ENCODE peak calls at places on chromosomes 1 and 21, in seven cellular contexts. Z, E, Y, W, S, N and O are unnamed samples.

GRCh38 chr1:108016451-108016920 is 51.5 kb upstream of the VAV3 start:
- DNase-seq in Z (no peak), E (no peak), Y (no peak), W (no peak), S (no peak), N (no peak), O (no peak)

GRCh38 chr1:185720633-185721272 is 13.4 kb upstream of the HMCN1 start:
- DNase-seq in Z (no peak), E (peak), Y (no peak), W (no peak), S (no peak), N (no peak), O (no peak)

GRCh38 chr21:33739701-33740100 is 97.4 kb downstream of the ITSN1 start:
- DNase-seq in Z (no peak), E (no peak), Y (no peak), W (no peak), S (no peak), N (no peak), O (no peak)

GRCh38 chr1:109657970-109658369 is 2.1 kb downstream of the GSTM4 start:
- DNase-seq in Z (no peak), E (no peak), Y (no peak), W (no peak), S (no peak), N (no peak), O (no peak)

GRCh38 chr1:41289196-41289595 is 47.1 kb upstream of the SCMH1 start:
- DNase-seq in Z (no peak), E (no peak), Y (no peak), W (no peak), S (no peak), N (no peak), O (no peak)

GRCh38 chr1:207797229-207797973 is 45.5 kb downstream of the CD46 start:
- DNase-seq in Z (peak), E (peak), Y (peak), W (peak), S (peak), N (peak), O (no peak)

GRCh38 chr1:163174524-163175437 is 27.9 kb downstream of the RGS5 start:
- DNase-seq in Z (peak), E (peak), Y (peak), W (peak), S (peak), N (peak), O (no peak)

GRCh38 chr1:53442297-53442696 is 16.9 kb upstream of the DMRTB1 start:
- DNase-seq in Z (no peak), E (no peak), Y (no peak), W (no peak), S (no peak), N (no peak), O (no peak)

GRCh38 chr1:214438530-214438929 is 112.9 kb downstream of the PTPN14 start:
- DNase-seq in Z (no peak), E (no peak), Y (no peak), W (no peak), S (no peak), N (no peak), O (no peak)

GRCh38 chr1:228546541-228547463 is 59.6 kb downstream of the RNF187 start:
- DNase-seq in Z (no peak), E (no peak), Y (no peak), W (no peak), S (no peak), N (no peak), O (no peak)

GRCh38 chr1:83102630-83103071 is 896.3 kb downstream of the TTLL7 start:
- DNase-seq in Z (no peak), E (no peak), Y (no peak), W (no peak), S (no peak), N (no peak), O (no peak)

GRCh38 chr1:170010443-170010842 is 64.1 kb downstream of the KIFAP3 start:
- DNase-seq in Z (peak), E (peak), Y (no peak), W (no peak), S (peak), N (peak), O (no peak)

GRCh38 chr1:72567511-72567910 is 285.2 kb upstream of the NEGR1 start:
- DNase-seq in Z (no peak), E (no peak), Y (no peak), W (no peak), S (no peak), N (no peak), O (no peak)

GRCh38 chr1:1282998-1283397 is 2.8 kb downstream of the SCNN1D start:
- DNase-seq in Z (no peak), E (no peak), Y (no peak), W (no peak), S (peak), N (no peak), O (no peak)

GRCh38 chr1:10631811-10632481 is 157.2 kb downstream of the PEX14 start:
- DNase-seq in Z (no peak), E (no peak), Y (no peak), W (peak), S (peak), N (no peak), O (no peak)

GRCh38 chr21:34965200-34966174 is 83.6 kb downstream of the RUNX1 start:
- DNase-seq in Z (no peak), E (peak), Y (no peak), W (no peak), S (no peak), N (no peak), O (no peak)

GRCh38 chr1:224521904-224522734 is 87.5 kb upstream of the WDR26 start:
- DNase-seq in Z (no peak), E (no peak), Y (no peak), W (no peak), S (no peak), N (no peak), O (no peak)

GRCh38 chr1:34984435-34985062 is 598 bp downstream of the TMEM35B start:
- DNase-seq in Z (no peak), E (no peak), Y (no peak), W (peak), S (peak), N (peak), O (no peak)

GRCh38 chr1:35278886-35279554 is 10.5 kb downstream of the ZMYM4 start:
- DNase-seq in Z (no peak), E (no peak), Y (no peak), W (no peak), S (no peak), N (no peak), O (no peak)

GRCh38 chr1:15096293-15096692 is 57.3 kb upstream of the TMEM51 start:
- DNase-seq in Z (no peak), E (no peak), Y (no peak), W (no peak), S (no peak), N (no peak), O (no peak)

GRCh38 chr1:20661235-20662109 is at the start of gene DDOST:
- DNase-seq in Z (peak), E (peak), Y (peak), W (peak), S (peak), N (peak), O (peak)
- TF ChIP-seq POLR2A in Z (no peak), E (peak), Y (no peak), W (peak), S (peak), N (peak), O (no peak)

GRCh38 chr21:38402291-38402690 is 96.0 kb downstream of the ERG start:
- DNase-seq in Z (no peak), E (no peak), Y (no peak), W (no peak), S (no peak), N (no peak), O (no peak)
- H3K27ac ChIP-seq in Z (no peak), E (no peak), Y (no peak), W (no peak), S (no peak), N (no peak), O (no peak)

GRCh38 chr1:231055271-231055670 is 15.2 kb upstream of the FAM89A start:
- DNase-seq in Z (no peak), E (no peak), Y (no peak), W (no peak), S (no peak), N (no peak), O (no peak)

GRCh38 chr1:231057410-231057809 is 17.4 kb upstream of the FAM89A start:
- DNase-seq in Z (no peak), E (no peak), Y (no peak), W (no peak), S (no peak), N (no peak), O (no peak)

GRCh38 chr1:231050395-231050794 is 10.3 kb upstream of the FAM89A start:
- DNase-seq in Z (no peak), E (no peak), Y (no peak), W (no peak), S (no peak), N (no peak), O (no peak)

GRCh38 chr1:231052777-231053176 is 12.7 kb upstream of the FAM89A start:
- DNase-seq in Z (no peak), E (no peak), Y (no peak), W (no peak), S (no peak), N (no peak), O (no peak)

GRCh38 chr1:231053493-231054162 is 13.6 kb upstream of the FAM89A start:
- DNase-seq in Z (peak), E (no peak), Y (peak), W (peak), S (peak), N (peak), O (no peak)
- TF ChIP-seq POLR2A in Z (no peak), E (no peak), Y (no peak), W (no peak), S (no peak), N (no peak), O (no peak)

GRCh38 chr21:27817902-27818623 is 851.2 kb upstream of the ADAMTS5 start:
- DNase-seq in Z (no peak), E (no peak), Y (no peak), W (no peak), S (no peak), N (no peak), O (no peak)

GRCh38 chr21:27818847-27819246 is 852.0 kb upstream of the ADAMTS5 start:
- DNase-seq in Z (no peak), E (no peak), Y (no peak), W (no peak), S (no peak), N (no peak), O (no peak)

GRCh38 chr21:27814226-27814625 is 847.3 kb upstream of the ADAMTS5 start:
- DNase-seq in Z (no peak), E (no peak), Y (no peak), W (no peak), S (no peak), N (no peak), O (no peak)

GRCh38 chr21:27819299-27819698 is 852.4 kb upstream of the ADAMTS5 start:
- DNase-seq in Z (no peak), E (no peak), Y (no peak), W (no peak), S (no peak), N (no peak), O (no peak)

DNA sequence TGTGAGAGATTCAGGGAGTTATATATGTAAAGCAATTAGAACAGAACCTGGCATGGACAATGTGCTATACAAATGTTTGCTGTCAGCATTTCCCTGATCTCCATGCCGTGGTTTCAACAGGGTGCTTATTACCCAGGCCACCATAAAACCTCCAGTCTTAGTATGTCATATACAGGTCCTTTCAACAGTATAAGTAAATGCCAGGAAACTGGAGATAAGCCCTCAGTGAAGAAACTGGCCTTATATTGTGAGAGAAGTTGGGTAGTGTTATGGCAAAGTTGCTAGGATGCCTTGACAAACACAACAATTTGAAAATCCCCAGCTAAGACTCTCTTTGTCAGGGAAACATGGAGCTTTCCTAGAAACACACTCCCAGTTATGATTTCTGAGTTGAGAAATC is 850.2 kb upstream of the ADAMTS5 start:
- DNase-seq in Z (no peak), E (no peak), Y (no peak), W (no peak), S (no peak), N (no peak), O (no peak)
- H3K27ac ChIP-seq in Z (no peak), E (no peak), Y (peak), W (no peak), S (no peak), N (peak), O (peak)

DNA sequence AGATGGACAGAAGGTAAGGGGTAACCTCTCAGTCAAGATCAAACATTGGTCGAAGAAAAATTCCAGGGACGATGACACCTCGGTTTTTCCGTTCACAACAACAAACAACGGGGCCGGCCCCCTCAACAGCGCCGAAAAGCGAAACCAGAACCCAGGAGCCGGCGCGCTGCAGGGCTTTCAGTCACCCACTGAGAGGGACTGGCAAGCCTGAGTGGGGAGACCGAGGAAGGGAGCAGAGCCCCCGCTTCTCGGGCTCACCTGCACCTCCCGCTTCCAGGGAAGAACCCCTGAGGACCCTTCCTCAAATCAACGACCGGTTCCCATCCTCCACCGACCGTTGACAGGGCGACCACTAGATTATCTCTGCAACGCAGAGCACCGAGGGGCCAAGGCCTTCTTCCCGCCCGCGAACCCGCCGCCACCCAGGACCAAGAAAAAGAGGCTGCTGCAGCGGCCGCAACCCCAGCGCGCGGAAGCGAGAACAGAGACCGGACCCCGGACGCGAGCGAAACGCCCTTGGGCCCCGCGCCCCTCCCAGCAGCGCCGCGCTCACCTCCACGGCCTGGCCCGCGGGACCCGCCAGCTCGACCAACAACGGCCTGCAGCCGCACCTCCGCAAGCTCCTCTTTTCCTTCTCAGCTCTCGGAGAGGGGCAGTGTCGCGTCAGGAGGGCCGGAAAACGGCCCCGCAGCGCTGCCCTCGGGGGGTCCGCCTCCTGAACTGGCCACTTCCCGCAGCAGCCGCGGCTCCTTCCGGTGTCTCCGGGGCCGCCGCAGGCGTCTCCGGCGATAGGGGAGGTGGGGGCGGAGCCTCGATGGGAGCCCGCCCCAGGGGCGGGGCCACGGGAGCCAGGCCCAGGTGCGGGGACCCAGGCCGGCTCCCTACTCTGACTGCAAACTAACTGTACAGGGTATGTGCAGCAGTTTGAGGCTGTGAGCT is at the start of gene USP33:
- DNase-seq in Z (peak), E (peak), Y (peak), W (peak), S (peak), N (peak), O (peak)
- TF ChIP-seq POLR2A in Z (peak), E (peak), Y (no peak), W (peak), S (peak), N (peak), O (peak)

DNA sequence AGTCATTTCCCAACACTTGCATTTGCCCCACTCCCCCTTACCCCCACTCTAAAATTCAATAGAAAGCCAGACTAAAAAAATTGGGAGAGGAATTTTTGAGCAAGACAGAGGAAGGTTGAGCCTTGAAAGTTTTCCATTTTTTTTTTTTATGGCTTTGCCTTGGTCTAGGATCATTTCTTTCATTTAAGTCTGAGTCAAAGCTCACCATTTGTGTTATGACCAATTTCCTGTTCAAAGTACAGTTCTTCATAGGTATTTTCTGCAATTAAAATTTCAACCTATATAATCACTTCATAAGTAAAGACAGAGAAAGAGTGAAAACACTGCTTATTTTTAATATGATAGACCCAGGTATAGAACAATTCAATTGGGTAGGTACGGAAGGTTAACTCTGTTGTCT is 436.7 kb upstream of the ADGRL2 start:
- DNase-seq in Z (no peak), E (no peak), Y (no peak), W (no peak), S (no peak), N (no peak), O (no peak)
- H3K27ac ChIP-seq in Z (no peak), E (no peak), Y (no peak), W (no peak), S (no peak), N (no peak), O (no peak)

GRCh38 chr1:27341525-27342252 is at the start of gene SYTL1:
- DNase-seq in Z (peak), E (peak), Y (peak), W (no peak), S (no peak), N (peak), O (no peak)
- TF ChIP-seq POLR2A in Z (peak), E (no peak), Y (no peak), W (no peak), S (no peak), N (peak), O (peak)

GRCh38 chr1:67500413-67500959 is 70.3 kb upstream of the SERBP1 start:
- DNase-seq in Z (peak), E (peak), Y (peak), W (peak), S (peak), N (peak), O (no peak)

GRCh38 chr1:67491280-67491679 is 61.1 kb upstream of the SERBP1 start:
- DNase-seq in Z (no peak), E (no peak), Y (no peak), W (no peak), S (no peak), N (no peak), O (no peak)

GRCh38 chr1:67493148-67493547 is 62.9 kb upstream of the SERBP1 start:
- DNase-seq in Z (no peak), E (no peak), Y (no peak), W (no peak), S (no peak), N (no peak), O (no peak)

GRCh38 chr1:67495327-67495726 is 65.1 kb upstream of the SERBP1 start:
- DNase-seq in Z (no peak), E (no peak), Y (no peak), W (no peak), S (no peak), N (no peak), O (no peak)

DNA sequence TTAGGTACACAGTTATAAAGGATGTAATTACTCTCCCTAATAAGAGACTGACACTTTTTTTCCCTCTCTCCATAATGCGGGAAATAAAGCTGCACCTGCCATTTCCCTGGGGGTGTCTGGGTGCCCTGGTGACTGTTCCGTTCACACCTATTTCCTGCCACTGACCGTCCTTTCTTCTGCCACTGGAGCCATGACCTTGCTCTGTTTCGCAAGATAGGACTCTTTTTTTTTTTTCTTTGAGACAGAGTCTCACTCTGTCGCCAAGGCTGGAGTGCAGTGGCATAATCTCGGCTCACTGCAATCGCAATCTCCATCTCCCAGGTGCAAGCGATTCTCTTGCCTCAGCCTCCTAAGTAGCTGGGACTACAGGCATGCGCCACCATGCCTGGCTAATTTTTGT is 66.1 kb upstream of the SERBP1 start:
- DNase-seq in Z (no peak), E (no peak), Y (no peak), W (no peak), S (no peak), N (no peak), O (no peak)
- H3K27ac ChIP-seq in Z (no peak), E (no peak), Y (no peak), W (no peak), S (no peak), N (no peak), O (no peak)

GRCh38 chr21:42376338-42376982 is 10.1 kb upstream of the TFF1 start:
- DNase-seq in Z (peak), E (no peak), Y (peak), W (no peak), S (no peak), N (peak), O (no peak)
- TF ChIP-seq POLR2A in Z (no peak), E (no peak), Y (no peak), W (no peak), S (no peak), N (peak), O (no peak)